ENCODE peak calls at places on chromosomes 2 and 18, in six cellular contexts. W, Z, C, H, T and G are unnamed samples.

GRCh38 chr2:62870966-62871365 is 165.5 kb downstream of the EHBP1 start:
- DNase-seq in W (no peak), Z (no peak), C (no peak), H (no peak), T (no peak), G (no peak)

GRCh38 chr18:25825066-25825465 is 265.3 kb downstream of the SS18 start:
- DNase-seq in W (no peak), Z (no peak), C (peak; percentile 52), H (no peak), T (no peak), G (no peak)

GRCh38 chr2:189413249-189413648 is 28.0 kb upstream of the WDR75 start:
- DNase-seq in W (no peak), Z (no peak), C (no peak), H (no peak), T (no peak), G (no peak)

GRCh38 chr2:25881759-25882158 is 3.5 kb upstream of the ASXL2 start:
- DNase-seq in W (no peak), Z (no peak), C (no peak), H (no peak), T (no peak), G (no peak)

GRCh38 chr2:164335128-164335527 is 286.2 kb downstream of the GRB14 start:
- DNase-seq in W (no peak), Z (no peak), C (no peak), H (no peak), T (no peak), G (peak; percentile 16)

GRCh38 chr2:149994057-149994728 is 406.6 kb upstream of the MMADHC start:
- DNase-seq in W (no peak), Z (peak; percentile 65), C (peak; percentile 22), H (peak; percentile 23), T (peak; percentile 24), G (no peak)

GRCh38 chr2:64848945-64849344 is 140.3 kb upstream of the SLC1A4 start:
- DNase-seq in W (no peak), Z (no peak), C (no peak), H (no peak), T (no peak), G (no peak)

GRCh38 chr18:59996370-59996966 is 96.7 kb downstream of the PMAIP1 start:
- DNase-seq in W (no peak), Z (peak; percentile 58), C (peak; percentile 55), H (no peak), T (peak; percentile 35), G (no peak)

GRCh38 chr2:194333091-194333490 is 1323.9 kb upstream of the SLC39A10 start:
- DNase-seq in W (no peak), Z (no peak), C (no peak), H (no peak), T (no peak), G (no peak)

GRCh38 chr2:96819876-96820511 is 3.9 kb downstream of the CNNM3 start:
- DNase-seq in W (no peak), Z (no peak), C (no peak), H (no peak), T (no peak), G (no peak)
- H3K4me1 ChIP-seq in W (peaks cover 10% of the 10 kb centered on the region), Z (peaks cover 42% of the 10 kb centered on the region), C (peaks cover 22% of the 10 kb centered on the region), H (peaks cover 50% of the 10 kb centered on the region), T (peaks cover 28% of the 10 kb centered on the region), G (peaks cover 1% of the 10 kb centered on the region)

GRCh38 chr2:176464886-176465564 is 195.8 kb downstream of the MTX2 start:
- DNase-seq in W (no peak), Z (no peak), C (no peak), H (no peak), T (no peak), G (no peak)

GRCh38 chr2:176457486-176457885 is 188.2 kb downstream of the MTX2 start:
- DNase-seq in W (no peak), Z (no peak), C (no peak), H (no peak), T (no peak), G (no peak)

GRCh38 chr2:176463527-176463926 is 194.3 kb downstream of the MTX2 start:
- DNase-seq in W (no peak), Z (no peak), C (no peak), H (no peak), T (no peak), G (no peak)

GRCh38 chr2:176461098-176461497 is 191.9 kb downstream of the MTX2 start:
- DNase-seq in W (no peak), Z (no peak), C (peak; percentile 46), H (no peak), T (no peak), G (no peak)

GRCh38 chr2:176461686-176462376 is 192.6 kb downstream of the MTX2 start:
- DNase-seq in W (no peak), Z (no peak), C (peak; percentile 51), H (no peak), T (no peak), G (no peak)
- H3K4me3 ChIP-seq in W (no peak overlapping the region), Z (no peak overlapping the region), C (no peak overlapping the region), H (no peak overlapping the region), T (no peak overlapping the region), G (no peak overlapping the region)

DNA sequence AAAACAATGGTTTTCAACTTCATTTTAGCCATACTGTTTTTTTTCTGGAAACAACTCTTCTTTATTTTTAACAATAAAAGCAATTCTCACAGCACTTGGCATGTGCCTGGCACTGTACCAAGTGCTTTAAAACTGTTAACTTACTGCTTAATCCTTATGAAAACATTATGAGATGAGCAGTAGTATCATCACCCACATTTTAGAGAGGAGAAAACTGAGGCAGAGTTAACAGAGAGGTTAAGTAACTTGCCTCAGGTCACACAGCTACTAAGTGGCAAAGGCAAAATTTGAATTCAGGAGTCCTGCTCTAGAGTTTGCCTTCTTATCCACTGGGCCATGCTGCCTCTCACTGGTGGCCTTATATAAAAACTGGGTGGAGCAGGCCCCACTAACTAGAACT is 23.2 kb downstream of the CTIF start:
- DNase-seq in W (no peak), Z (no peak), C (no peak), H (no peak), T (no peak), G (no peak)
- H3K27ac ChIP-seq in W (no peak overlapping the region), Z (peak overlapping the region; percentile 60), C (no peak overlapping the region), H (no peak overlapping the region), T (no peak overlapping the region), G (no peak overlapping the region)

GRCh38 chr2:231360401-231360800 is 35.1 kb upstream of the B3GNT7 start:
- DNase-seq in W (no peak), Z (no peak), C (no peak), H (no peak), T (no peak), G (no peak)

GRCh38 chr2:231359948-231360347 is 35.6 kb upstream of the B3GNT7 start:
- DNase-seq in W (no peak), Z (no peak), C (no peak), H (no peak), T (no peak), G (no peak)

GRCh38 chr2:231361701-231362588 is 33.6 kb upstream of the B3GNT7 start:
- DNase-seq in W (no peak), Z (no peak), C (no peak), H (no peak), T (no peak), G (no peak)

GRCh38 chr2:231359484-231359883 is 36.0 kb upstream of the B3GNT7 start:
- DNase-seq in W (no peak), Z (no peak), C (no peak), H (no peak), T (no peak), G (no peak)

GRCh38 chr2:231360881-231361294 is 34.6 kb upstream of the B3GNT7 start:
- DNase-seq in W (no peak), Z (no peak), C (no peak), H (no peak), T (no peak), G (no peak)
- H3K4me1 ChIP-seq in W (no peaks in the 10 kb centered on the region), Z (peaks cover 13% of the 10 kb centered on the region), C (peaks cover 20% of the 10 kb centered on the region), H (peaks cover 4% of the 10 kb centered on the region), T (no peaks in the 10 kb centered on the region), G (no peaks in the 10 kb centered on the region)

DNA sequence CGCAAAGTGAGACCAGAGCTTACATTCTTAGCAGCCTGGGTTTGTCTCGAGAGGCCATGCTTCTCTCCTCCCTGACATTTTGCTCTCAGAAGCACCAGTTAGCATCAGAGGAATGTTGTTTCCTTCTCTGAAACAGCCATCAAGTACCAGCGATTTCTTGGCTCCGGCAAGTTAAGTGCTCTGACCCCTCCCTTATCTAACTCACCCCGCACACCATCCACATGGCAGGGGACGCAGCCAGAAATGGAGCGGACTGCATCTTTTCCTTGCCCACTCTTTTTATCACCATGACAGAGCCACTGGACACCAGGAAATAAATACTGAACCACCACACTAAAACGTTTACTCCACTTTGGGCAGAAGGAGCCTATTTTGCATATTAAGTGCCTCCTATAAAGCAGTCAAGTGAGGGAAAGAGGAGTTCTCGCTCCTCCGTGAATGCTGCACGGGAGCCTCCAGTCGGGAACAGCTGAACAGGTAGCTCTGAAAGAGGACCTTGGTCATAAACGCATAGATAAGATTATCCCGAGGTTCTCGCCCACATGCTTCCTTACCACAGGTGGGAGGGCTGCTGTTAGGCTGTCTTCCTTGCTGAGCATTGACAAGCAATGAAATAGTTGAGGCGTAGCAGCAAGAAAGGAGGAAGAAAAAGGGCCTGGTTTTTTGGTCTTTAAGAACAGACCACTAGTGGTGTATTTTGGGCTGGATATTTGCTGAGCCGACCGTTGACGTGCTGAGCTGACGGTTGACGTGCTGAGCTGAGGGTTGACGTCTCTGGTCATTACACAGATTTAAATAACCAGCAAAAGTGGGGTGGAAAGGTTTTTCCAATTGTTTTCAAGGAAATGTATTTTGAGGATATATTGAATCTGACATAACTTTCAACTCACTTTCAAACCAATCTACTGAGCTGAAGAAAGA is 71.4 kb upstream of the ITGB6 start:
- DNase-seq in W (peak; percentile 31), Z (no peak), C (peak; percentile 59), H (peak; percentile 32), T (no peak), G (no peak)
- H3K4me3 ChIP-seq in W (peak overlapping the region; percentile 36), Z (peak overlapping the region; percentile 39), C (no peak overlapping the region), H (peak overlapping the region; percentile 34), T (no peak overlapping the region), G (no peak overlapping the region)

DNA sequence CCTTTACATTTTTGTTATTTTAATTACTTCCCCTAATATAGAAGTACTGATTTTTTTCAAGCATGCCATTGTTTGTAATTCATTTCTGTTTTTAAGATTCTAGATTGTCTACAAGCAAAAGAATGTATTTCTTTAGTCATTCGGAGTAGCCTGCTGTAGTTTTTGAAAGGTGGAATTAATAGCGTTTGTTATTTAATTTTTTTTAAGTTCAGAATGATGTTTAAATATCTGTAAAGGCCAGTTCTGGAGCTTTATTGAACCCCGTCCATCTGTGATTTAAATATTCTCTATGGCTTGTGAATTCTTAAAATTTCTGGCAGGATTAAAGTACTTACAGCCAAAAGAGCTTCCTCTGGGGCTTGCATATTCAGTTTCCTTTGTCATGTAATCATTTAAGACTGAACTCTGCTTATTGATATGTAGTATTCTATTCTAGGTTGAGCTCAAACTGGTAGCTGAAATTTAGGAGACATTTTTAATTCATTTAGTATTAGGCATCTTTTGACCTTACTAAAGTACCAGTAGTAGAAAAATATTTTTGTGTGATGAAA is 5.2 kb downstream of the TGIF1 start:
- DNase-seq in W (no peak), Z (no peak), C (peak; percentile 12), H (no peak), T (no peak), G (no peak)
- H3K27ac ChIP-seq in W (peak overlapping the region; percentile 98), Z (peak overlapping the region; percentile 100), C (peak overlapping the region; percentile 93), H (peak overlapping the region; percentile 99), T (peak overlapping the region; percentile 100), G (no peak overlapping the region)

DNA sequence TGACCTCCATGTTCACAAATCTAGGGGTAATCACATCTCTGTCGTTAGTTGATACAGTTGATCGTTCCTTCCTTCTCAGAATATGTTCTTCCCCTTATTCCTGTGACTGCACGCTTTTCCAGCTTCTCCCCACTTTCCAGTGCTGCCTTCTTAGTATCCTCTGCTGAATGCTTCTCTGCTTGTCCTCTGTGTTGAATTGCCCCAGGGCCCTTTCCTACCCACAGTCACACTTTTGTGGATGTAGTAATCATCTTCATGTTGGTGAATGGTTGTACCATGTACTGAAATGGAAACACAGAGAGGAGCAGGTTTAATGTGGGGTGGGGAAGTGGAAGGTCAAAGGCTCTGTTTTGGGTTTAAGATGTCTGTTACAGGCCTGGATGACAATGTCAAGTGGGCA is 47.2 kb downstream of the EML6 start:
- DNase-seq in W (no peak), Z (no peak), C (no peak), H (no peak), T (no peak), G (no peak)
- H3K4me1 ChIP-seq in W (no peaks in the 10 kb centered on the region), Z (peaks cover 12% of the 10 kb centered on the region), C (peaks cover 3% of the 10 kb centered on the region), H (no peaks in the 10 kb centered on the region), T (no peaks in the 10 kb centered on the region), G (no peaks in the 10 kb centered on the region)